ENCODE peak calls at places on chromosomes 13 and 19, in seven cellular contexts. One of them, this sample, is unnamed.

GRCh38 chr13:26197298-26197697 is 24.8 kb downstream of the RNF6 start:
- DNase-seq in AG08395: no peak
- DNase-seq in activated CD4-positive, alpha-beta T cell treated with anti-CD3 and anti-CD28 coated beads, Interleukin-2, amount 50 U/mL, for 24 hours: no peak
- DNase-seq in ELF-1: no peak
- DNase-seq in neuronal stem cell: no peak
- DNase-seq in colonic mucosa: no peak
- DNase-seq in NCI-H2029: no peak
- DNase-seq in this sample: no peak

GRCh38 chr19:29533578-29534544 is 8.1 kb downstream of the VSTM2B start:
- DNase-seq in NCI-H2029: no peak
- DNase-seq in colonic mucosa: no peak
- DNase-seq in activated CD4-positive, alpha-beta T cell treated with anti-CD3 and anti-CD28 coated beads, Interleukin-2, amount 50 U/mL, for 24 hours: no peak
- DNase-seq in AG08395: no peak
- DNase-seq in ELF-1: no peak
- DNase-seq in neuronal stem cell: no peak
- DNase-seq in this sample: no peak

GRCh38 chr19:17183271-17183757 is 31.8 kb upstream of the USE1 start:
- DNase-seq in activated CD4-positive, alpha-beta T cell treated with anti-CD3 and anti-CD28 coated beads, Interleukin-2, amount 50 U/mL, for 24 hours: no peak
- DNase-seq in colonic mucosa: no peak
- DNase-seq in AG08395: no peak
- DNase-seq in neuronal stem cell: no peak
- DNase-seq in ELF-1: no peak
- DNase-seq in NCI-H2029: no peak
- DNase-seq in this sample: no peak

GRCh38 chr13:101726681-101727080 is 274.2 kb downstream of the ITGBL1 start:
- DNase-seq in colonic mucosa: no peak
- DNase-seq in neuronal stem cell: no peak
- DNase-seq in NCI-H2029: no peak
- DNase-seq in ELF-1: no peak
- DNase-seq in AG08395: no peak
- DNase-seq in activated CD4-positive, alpha-beta T cell treated with anti-CD3 and anti-CD28 coated beads, Interleukin-2, amount 50 U/mL, for 24 hours: no peak
- DNase-seq in this sample: no peak

GRCh38 chr19:56341948-56342347 is 27.3 kb upstream of the ZSCAN5A start:
- DNase-seq in colonic mucosa: no peak
- DNase-seq in activated CD4-positive, alpha-beta T cell treated with anti-CD3 and anti-CD28 coated beads, Interleukin-2, amount 50 U/mL, for 24 hours: no peak
- DNase-seq in NCI-H2029: no peak
- DNase-seq in AG08395: no peak
- DNase-seq in neuronal stem cell: no peak
- DNase-seq in ELF-1: no peak
- DNase-seq in this sample: no peak

GRCh38 chr13:73300718-73301425 is 242.1 kb downstream of the KLF5 start:
- DNase-seq in activated CD4-positive, alpha-beta T cell treated with anti-CD3 and anti-CD28 coated beads, Interleukin-2, amount 50 U/mL, for 24 hours: no peak
- DNase-seq in colonic mucosa: no peak
- DNase-seq in NCI-H2029: no peak
- DNase-seq in neuronal stem cell: no peak
- DNase-seq in AG08395: no peak
- DNase-seq in ELF-1: no peak
- DNase-seq in this sample: no peak

GRCh38 chr13:52847322-52847681 is 1.1 kb downstream of the PCDH8 start:
- DNase-seq in NCI-H2029: no peak
- DNase-seq in AG08395: no peak
- DNase-seq in neuronal stem cell: no peak
- DNase-seq in colonic mucosa: no peak
- DNase-seq in ELF-1: no peak
- DNase-seq in activated CD4-positive, alpha-beta T cell treated with anti-CD3 and anti-CD28 coated beads, Interleukin-2, amount 50 U/mL, for 24 hours: no peak
- DNase-seq in this sample: no peak

GRCh38 chr13:34103854-34104253 is 285.9 kb downstream of the RFC3 start:
- DNase-seq in neuronal stem cell: no peak
- DNase-seq in activated CD4-positive, alpha-beta T cell treated with anti-CD3 and anti-CD28 coated beads, Interleukin-2, amount 50 U/mL, for 24 hours: no peak
- DNase-seq in AG08395: no peak
- DNase-seq in colonic mucosa: no peak
- DNase-seq in ELF-1: no peak
- DNase-seq in NCI-H2029: no peak
- DNase-seq in this sample: no peak

GRCh38 chr13:21074601-21075302 is 13.4 kb upstream of the LATS2 start:
- DNase-seq in AG08395: no peak
- DNase-seq in activated CD4-positive, alpha-beta T cell treated with anti-CD3 and anti-CD28 coated beads, Interleukin-2, amount 50 U/mL, for 24 hours: no peak
- DNase-seq in colonic mucosa: no peak
- DNase-seq in ELF-1: no peak
- DNase-seq in neuronal stem cell: no peak
- DNase-seq in NCI-H2029: no peak
- DNase-seq in this sample: no peak

GRCh38 chr13:83378901-83379300 is 503.4 kb downstream of the SLITRK1 start:
- DNase-seq in activated CD4-positive, alpha-beta T cell treated with anti-CD3 and anti-CD28 coated beads, Interleukin-2, amount 50 U/mL, for 24 hours: no peak
- DNase-seq in AG08395: no peak
- DNase-seq in neuronal stem cell: no peak
- DNase-seq in ELF-1: no peak
- DNase-seq in colonic mucosa: no peak
- DNase-seq in NCI-H2029: no peak
- DNase-seq in this sample: no peak

GRCh38 chr13:66914155-66914554 is 316.0 kb downstream of the PCDH9 start:
- DNase-seq in ELF-1: no peak
- DNase-seq in neuronal stem cell: no peak
- DNase-seq in activated CD4-positive, alpha-beta T cell treated with anti-CD3 and anti-CD28 coated beads, Interleukin-2, amount 50 U/mL, for 24 hours: no peak
- DNase-seq in colonic mucosa: no peak
- DNase-seq in NCI-H2029: no peak
- DNase-seq in AG08395: no peak
- DNase-seq in this sample: no peak

GRCh38 chr13:24119593-24120508 is 40.7 kb upstream of the SPATA13 start:
- DNase-seq in NCI-H2029: no peak
- DNase-seq in neuronal stem cell: no peak
- DNase-seq in AG08395: no peak
- DNase-seq in activated CD4-positive, alpha-beta T cell treated with anti-CD3 and anti-CD28 coated beads, Interleukin-2, amount 50 U/mL, for 24 hours: no peak
- DNase-seq in ELF-1: peak; percentile 73
- DNase-seq in colonic mucosa: no peak
- DNase-seq in this sample: no peak

GRCh38 chr19:41741244-41741554 is 14.1 kb upstream of the CEACAM6 start:
- DNase-seq in colonic mucosa: no peak
- DNase-seq in AG08395: no peak
- DNase-seq in ELF-1: no peak
- DNase-seq in NCI-H2029: no peak
- DNase-seq in activated CD4-positive, alpha-beta T cell treated with anti-CD3 and anti-CD28 coated beads, Interleukin-2, amount 50 U/mL, for 24 hours: no peak
- DNase-seq in neuronal stem cell: no peak
- DNase-seq in this sample: no peak

GRCh38 chr13:20080377-20081164 is 80.3 kb downstream of the GJA3 start:
- DNase-seq in AG08395: no peak
- DNase-seq in NCI-H2029: no peak
- DNase-seq in activated CD4-positive, alpha-beta T cell treated with anti-CD3 and anti-CD28 coated beads, Interleukin-2, amount 50 U/mL, for 24 hours: no peak
- DNase-seq in ELF-1: no peak
- DNase-seq in neuronal stem cell: no peak
- DNase-seq in colonic mucosa: no peak
- DNase-seq in this sample: peak; percentile 7

GRCh38 chr19:38274734-38275133 is 10.4 kb downstream of the SPINT2 start:
- DNase-seq in neuronal stem cell: no peak
- DNase-seq in colonic mucosa: peak; percentile 58
- DNase-seq in ELF-1: no peak
- DNase-seq in activated CD4-positive, alpha-beta T cell treated with anti-CD3 and anti-CD28 coated beads, Interleukin-2, amount 50 U/mL, for 24 hours: no peak
- DNase-seq in AG08395: no peak
- DNase-seq in NCI-H2029: peak; percentile 72
- DNase-seq in this sample: no peak

GRCh38 chr19:18832331-18833140 is 777 bp downstream of the UPF1 start:
- DNase-seq in AG08395: no peak
- DNase-seq in NCI-H2029: no peak
- DNase-seq in activated CD4-positive, alpha-beta T cell treated with anti-CD3 and anti-CD28 coated beads, Interleukin-2, amount 50 U/mL, for 24 hours: no peak
- DNase-seq in neuronal stem cell: peak; percentile 30
- DNase-seq in ELF-1: peak; percentile 48
- DNase-seq in colonic mucosa: peak; percentile 40
- DNase-seq in this sample: no peak

GRCh38 chr13:51342706-51343105 is 3.2 kb downstream of the SERPINE3 start:
- DNase-seq in colonic mucosa: no peak
- DNase-seq in activated CD4-positive, alpha-beta T cell treated with anti-CD3 and anti-CD28 coated beads, Interleukin-2, amount 50 U/mL, for 24 hours: no peak
- DNase-seq in neuronal stem cell: no peak
- DNase-seq in ELF-1: no peak
- DNase-seq in NCI-H2029: no peak
- DNase-seq in AG08395: peak; percentile 67
- DNase-seq in this sample: peak; percentile 32

GRCh38 chr19:27986299-27986698 is 1226.7 kb downstream of the UQCRFS1 start:
- DNase-seq in colonic mucosa: no peak
- DNase-seq in activated CD4-positive, alpha-beta T cell treated with anti-CD3 and anti-CD28 coated beads, Interleukin-2, amount 50 U/mL, for 24 hours: no peak
- DNase-seq in ELF-1: no peak
- DNase-seq in AG08395: no peak
- DNase-seq in neuronal stem cell: no peak
- DNase-seq in NCI-H2029: no peak
- DNase-seq in this sample: no peak

GRCh38 chr19:46967578-46968018 is 52.0 kb upstream of the NPAS1 start:
- DNase-seq in activated CD4-positive, alpha-beta T cell treated with anti-CD3 and anti-CD28 coated beads, Interleukin-2, amount 50 U/mL, for 24 hours: no peak
- DNase-seq in colonic mucosa: peak; percentile 68
- DNase-seq in AG08395: no peak
- DNase-seq in NCI-H2029: peak; percentile 10
- DNase-seq in ELF-1: no peak
- DNase-seq in neuronal stem cell: no peak
- DNase-seq in this sample: no peak

GRCh38 chr13:114196629-114197028 is 17.6 kb downstream of the CFAP97D2 start:
- DNase-seq in AG08395: no peak
- DNase-seq in neuronal stem cell: no peak
- DNase-seq in activated CD4-positive, alpha-beta T cell treated with anti-CD3 and anti-CD28 coated beads, Interleukin-2, amount 50 U/mL, for 24 hours: no peak
- DNase-seq in ELF-1: no peak
- DNase-seq in colonic mucosa: no peak
- DNase-seq in NCI-H2029: no peak
- DNase-seq in this sample: no peak

GRCh38 chr19:1924320-1924961 is 16.5 kb upstream of the CSNK1G2 start:
- DNase-seq in neuronal stem cell: no peak
- DNase-seq in ELF-1: no peak
- DNase-seq in colonic mucosa: no peak
- DNase-seq in activated CD4-positive, alpha-beta T cell treated with anti-CD3 and anti-CD28 coated beads, Interleukin-2, amount 50 U/mL, for 24 hours: no peak
- DNase-seq in AG08395: no peak
- DNase-seq in NCI-H2029: no peak
- DNase-seq in this sample: no peak

GRCh38 chr19:10290876-10291553 is 1.3 kb downstream of the ICAM5 start:
- DNase-seq in NCI-H2029: no peak
- DNase-seq in ELF-1: peak; percentile 39
- DNase-seq in activated CD4-positive, alpha-beta T cell treated with anti-CD3 and anti-CD28 coated beads, Interleukin-2, amount 50 U/mL, for 24 hours: no peak
- DNase-seq in AG08395: peak; percentile 50
- DNase-seq in neuronal stem cell: no peak
- DNase-seq in colonic mucosa: peak; percentile 77
- DNase-seq in this sample: peak; percentile 36

GRCh38 chr13:33236021-33236420 is 49.5 kb downstream of the STARD13 start:
- DNase-seq in AG08395: peak; percentile 72
- DNase-seq in NCI-H2029: no peak
- DNase-seq in ELF-1: no peak
- DNase-seq in neuronal stem cell: no peak
- DNase-seq in colonic mucosa: no peak
- DNase-seq in activated CD4-positive, alpha-beta T cell treated with anti-CD3 and anti-CD28 coated beads, Interleukin-2, amount 50 U/mL, for 24 hours: no peak
- DNase-seq in this sample: peak; percentile 66

GRCh38 chr13:105464249-105464648 is 1071.2 kb downstream of the EFNB2 start:
- DNase-seq in AG08395: no peak
- DNase-seq in NCI-H2029: no peak
- DNase-seq in colonic mucosa: no peak
- DNase-seq in ELF-1: no peak
- DNase-seq in neuronal stem cell: no peak
- DNase-seq in activated CD4-positive, alpha-beta T cell treated with anti-CD3 and anti-CD28 coated beads, Interleukin-2, amount 50 U/mL, for 24 hours: no peak
- DNase-seq in this sample: no peak

GRCh38 chr13:94305934-94306333 is 173.5 kb downstream of the DCT start:
- DNase-seq in NCI-H2029: no peak
- DNase-seq in activated CD4-positive, alpha-beta T cell treated with anti-CD3 and anti-CD28 coated beads, Interleukin-2, amount 50 U/mL, for 24 hours: no peak
- DNase-seq in neuronal stem cell: no peak
- DNase-seq in ELF-1: no peak
- DNase-seq in AG08395: no peak
- DNase-seq in colonic mucosa: no peak
- DNase-seq in this sample: peak; percentile 18